ENCODE peak calls at places on chromosomes 3 and 15, in four cellular contexts. S, P, G and W are unnamed samples.

GRCh38 chr3:195460355-195460754 is 17.5 kb upstream of the ACAP2 start:
- DNase-seq in P (no peak), G (no peak), S (no peak), W (no peak)

GRCh38 chr15:29132110-29132420 is 137.6 kb downstream of the NSMCE3 start:
- DNase-seq in S (no peak), G (no peak), P (no peak), W (no peak)

GRCh38 chr3:73043414-73043813 is 18.0 kb upstream of the EBLN2 start:
- DNase-seq in S (no peak), G (no peak), P (no peak), W (no peak)

GRCh38 chr3:193744822-193745684 is 152.0 kb downstream of the OPA1 start:
- DNase-seq in S (no peak), G (no peak), P (peak; percentile 27), W (no peak)

GRCh38 chr3:182626484-182627467 is 166.5 kb upstream of the ATP11B start:
- DNase-seq in S (no peak), G (no peak), P (no peak), W (no peak)

GRCh38 chr3:126846316-126846715 is 136.6 kb upstream of the PLXNA1 start:
- DNase-seq in P (peak; percentile 75), S (no peak), G (no peak), W (no peak)

GRCh38 chr3:180534828-180535227 is 67.1 kb upstream of the TTC14 start:
- DNase-seq in G (no peak), P (no peak), S (no peak), W (no peak)

GRCh38 chr3:49763981-49764380 is 22.4 kb downstream of the IP6K1 start:
- DNase-seq in P (no peak), S (no peak), G (no peak), W (no peak)

GRCh38 chr3:182920515-182921084 is 59.7 kb downstream of the DCUN1D1 start:
- DNase-seq in G (no peak), P (no peak), S (peak; percentile 23), W (no peak)

GRCh38 chr15:100873029-100873677 is 6.5 kb upstream of the ALDH1A3 start:
- DNase-seq in G (peak; percentile 97), P (peak; percentile 94), S (no peak), W (peak; percentile 60)

GRCh38 chr15:41492597-41493204 is 973 bp upstream of the ITPKA start:
- DNase-seq in S (no peak), P (no peak), G (no peak), W (no peak)

GRCh38 chr3:55721716-55722484 is 234.8 kb upstream of the WNT5A start:
- DNase-seq in G (peak; percentile 10), P (peak; percentile 19), S (no peak), W (no peak)

GRCh38 chr3:117141821-117142220 is 432.2 kb downstream of the TUSC7 start:
- DNase-seq in G (no peak), P (no peak), S (no peak), W (no peak)

GRCh38 chr15:40276927-40277326 is 5.9 kb downstream of the ANKRD63 start:
- DNase-seq in G (no peak), P (no peak), S (no peak), W (no peak)

DNA sequence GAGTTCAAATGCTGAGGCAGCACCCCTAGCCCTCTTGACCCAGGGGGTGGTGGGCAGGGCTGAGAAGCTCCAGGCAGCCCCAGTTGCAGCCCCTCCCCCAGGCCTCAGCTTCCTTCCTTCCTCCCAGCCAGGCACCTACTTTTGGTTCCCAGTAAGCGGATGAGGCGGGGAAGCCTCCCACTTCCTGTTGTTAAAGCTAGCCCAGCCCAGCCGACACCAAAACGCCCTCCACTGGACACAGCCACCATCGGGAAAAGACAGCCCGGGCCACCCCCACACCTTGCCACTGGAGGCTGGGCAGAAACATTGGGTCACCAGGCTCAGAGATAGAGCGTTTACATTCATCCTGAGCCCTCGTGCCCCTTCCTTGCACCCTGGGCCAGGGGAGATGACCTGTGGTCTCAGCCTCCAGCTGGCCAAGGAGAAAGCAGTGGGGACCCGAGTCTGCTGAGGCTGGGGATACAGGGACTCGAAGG is 3.5 kb downstream of the DUSP7 start:
- DNase-seq in S (no peak), G (peak; percentile 84), P (peak; percentile 84), W (peak; percentile 52)
- TF ChIP-seq CTCF in S (no peak), G (peak; percentile 53), P (peak; percentile 54), W (no peak)

DNA sequence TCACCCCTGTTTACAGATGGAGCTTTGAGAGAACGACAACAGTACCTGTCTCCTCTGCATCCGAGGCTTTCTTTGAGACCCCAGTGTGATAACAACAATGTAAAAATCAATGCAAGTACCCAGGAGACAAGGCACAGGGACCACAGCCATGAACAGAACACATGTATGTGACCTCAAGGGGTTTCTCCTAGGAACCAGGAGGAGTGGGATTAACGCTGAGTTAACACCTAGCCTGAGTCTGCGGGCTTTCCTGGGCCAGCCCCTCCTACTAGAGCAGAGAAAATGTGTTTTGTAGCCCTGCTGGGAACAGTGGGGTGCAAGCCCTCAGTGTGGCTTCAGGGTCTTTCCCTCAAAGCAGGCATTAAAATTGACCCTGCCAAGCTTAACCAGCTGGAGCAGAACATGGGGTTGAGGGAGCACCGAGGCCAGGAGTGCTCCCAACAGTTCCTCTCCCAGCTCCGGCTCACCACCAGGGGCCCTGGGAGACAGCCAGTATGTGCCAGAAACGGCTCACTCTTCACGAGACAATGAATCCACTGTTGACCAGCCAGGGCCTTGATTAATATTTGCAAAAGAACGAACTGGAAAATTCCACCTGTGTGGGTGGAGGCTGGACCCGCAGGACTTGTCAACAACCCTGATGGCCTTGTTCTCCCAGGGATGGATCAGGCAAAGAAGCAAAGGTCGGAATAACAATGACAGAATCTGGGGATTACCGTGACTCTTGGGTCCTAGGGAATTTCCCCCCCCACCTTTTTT is 3.6 kb downstream of the CHDH start:
- DNase-seq in P (peak; percentile 23), S (no peak), G (peak; percentile 33), W (no peak)
- TF ChIP-seq CTCF in P (peak; percentile 10), S (no peak), G (peak; percentile 28), W (no peak)

GRCh38 chr3:84074767-84075166 is 884.0 kb upstream of the CADM2 start:
- DNase-seq in S (no peak), G (no peak), P (no peak), W (no peak)

GRCh38 chr3:84082726-84083125 is 876.1 kb upstream of the CADM2 start:
- DNase-seq in P (no peak), G (no peak), S (no peak), W (no peak)

DNA sequence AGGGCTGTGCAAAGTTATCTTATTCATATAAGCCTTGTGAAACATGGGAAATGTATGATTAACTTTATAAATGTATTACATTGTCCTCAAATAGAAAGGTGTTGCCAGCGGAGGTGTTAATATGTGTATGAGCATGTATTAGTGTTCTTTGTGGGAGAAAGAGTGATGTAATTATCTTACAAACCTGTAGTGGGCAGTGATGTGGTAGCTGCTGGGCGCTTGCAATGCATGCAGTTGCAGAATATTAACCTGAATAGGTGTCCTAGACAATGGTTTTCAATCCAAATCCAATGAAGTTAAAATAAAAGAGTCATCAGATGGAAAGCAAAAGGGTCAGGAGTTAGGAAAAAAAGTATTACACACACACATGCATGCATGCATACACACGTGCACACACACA is 881.3 kb upstream of the CADM2 start:
- DNase-seq in G (no peak), P (no peak), S (no peak), W (no peak)
- TF ChIP-seq CTCF in G (no peak), P (peak; percentile 4), S (no peak), W (no peak)

GRCh38 chr3:43699864-43700263 is 9.1 kb downstream of the ABHD5 start:
- DNase-seq in G (no peak), P (peak; percentile 29), S (no peak), W (no peak)
- TF ChIP-seq CTCF in G (no peak), P (peak; percentile 28), S (no peak), W (no peak)

DNA sequence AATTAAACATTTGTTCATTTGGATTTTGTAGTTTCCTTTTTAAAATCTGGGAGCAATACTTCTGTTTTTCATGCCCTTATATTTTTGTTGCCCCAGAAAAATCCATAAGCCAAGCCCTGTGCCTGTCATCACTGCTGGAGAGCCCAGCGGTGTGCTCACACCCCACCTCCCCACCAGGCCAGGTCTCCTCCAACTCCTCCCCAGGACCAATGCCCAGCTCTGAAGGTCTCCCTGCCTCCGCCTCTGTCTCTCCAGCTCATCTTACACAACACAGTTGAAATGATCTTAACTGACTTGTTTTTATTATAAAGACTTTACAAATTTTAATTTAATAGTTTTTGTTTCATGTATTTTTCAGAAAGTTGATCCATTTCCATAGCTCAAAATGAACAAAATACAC is 66.4 kb downstream of the RHCG start:
- DNase-seq in P (no peak), G (no peak), S (no peak), W (no peak)
- TF ChIP-seq CTCF in P (no peak), G (no peak), S (no peak), W (no peak)

GRCh38 chr3:2166552-2166951 is 67.9 kb downstream of the CNTN4 start:
- DNase-seq in P (no peak), S (no peak), G (no peak), W (no peak)
- TF ChIP-seq CTCF in P (no peak), S (no peak), G (no peak), W (no peak)